ENCODE peak calls at places on chromosomes 12 and 14, in four cellular contexts. One of them, this sample, is unnamed.
A peak's percentile ranks its signal among the peaks of the same experiment; 100 is the strongest.

GRCh38 chr14:101183376-101184103 is 280.0 kb upstream of the RTL1 start:
- DNase-seq in A549: no peak
- DNase-seq in K562: peak; percentile 44
- DNase-seq in HepG2: peak; percentile 36
- DNase-seq in this sample: peak; percentile 86

GRCh38 chr12:116955382-116956021 is 44.8 kb downstream of the FBXW8 start:
- DNase-seq in A549: peak; percentile 25
- DNase-seq in K562: peak; percentile 13
- DNase-seq in HepG2: peak; percentile 28
- DNase-seq in this sample: no peak

GRCh38 chr14:22460461-22461195 is 128.4 kb downstream of the DAD1 start:
- DNase-seq in A549: no peak
- DNase-seq in K562: no peak
- DNase-seq in HepG2: no peak
- DNase-seq in this sample: no peak

GRCh38 chr12:96014932-96015599 is 18.9 kb upstream of the HAL start:
- DNase-seq in A549: no peak
- DNase-seq in K562: no peak
- DNase-seq in HepG2: no peak
- DNase-seq in this sample: no peak

GRCh38 chr12:97713217-97713616 is 250.6 kb downstream of the RMST start:
- DNase-seq in A549: no peak
- DNase-seq in K562: no peak
- DNase-seq in HepG2: no peak
- DNase-seq in this sample: no peak

GRCh38 chr14:22225526-22226133 is 363.4 kb downstream of the DAD1 start:
- DNase-seq in A549: no peak
- DNase-seq in K562: no peak
- DNase-seq in HepG2: no peak
- DNase-seq in this sample: no peak

GRCh38 chr12:66191547-66192126 is 2.6 kb downstream of the IRAK3 start:
- DNase-seq in A549: no peak
- DNase-seq in K562: no peak
- DNase-seq in HepG2: no peak
- DNase-seq in this sample: no peak

GRCh38 chr12:6471992-6472366 is 1.5 kb upstream of the VAMP1 start:
- DNase-seq in A549: peak; percentile 17
- DNase-seq in K562: no peak
- DNase-seq in HepG2: no peak
- DNase-seq in this sample: no peak

GRCh38 chr12:1758887-1759286 is 61.5 kb upstream of the LRTM2 start:
- DNase-seq in A549: no peak
- DNase-seq in K562: no peak
- DNase-seq in HepG2: peak; percentile 75
- DNase-seq in this sample: no peak

GRCh38 chr12:130286041-130286440 is 51.6 kb upstream of the PIWIL1 start:
- DNase-seq in A549: no peak
- DNase-seq in K562: peak; percentile 48
- DNase-seq in HepG2: peak; percentile 11
- DNase-seq in this sample: no peak

GRCh38 chr12:32261638-32262037 is 137.7 kb upstream of the FGD4 start:
- DNase-seq in A549: no peak
- DNase-seq in K562: no peak
- DNase-seq in HepG2: peak; percentile 8
- DNase-seq in this sample: peak; percentile 48

GRCh38 chr12:91991397-91992187 is 154.1 kb downstream of the BTG1 start:
- DNase-seq in A549: no peak
- DNase-seq in K562: no peak
- DNase-seq in HepG2: no peak
- DNase-seq in this sample: no peak

GRCh38 chr14:70289138-70289537 is 70.3 kb downstream of the COX16 start:
- DNase-seq in A549: no peak
- DNase-seq in K562: no peak
- DNase-seq in HepG2: no peak
- DNase-seq in this sample: no peak

GRCh38 chr12:33588082-33588712 is 148.6 kb upstream of the SYT10 start:
- DNase-seq in A549: no peak
- DNase-seq in K562: peak; percentile 66
- DNase-seq in HepG2: no peak
- DNase-seq in this sample: no peak

GRCh38 chr12:795305-795704 is 42.9 kb downstream of the WNK1 start:
- DNase-seq in A549: no peak
- DNase-seq in K562: no peak
- DNase-seq in HepG2: no peak
- DNase-seq in this sample: no peak

GRCh38 chr14:99936056-99936455 is 129.2 kb upstream of the EVL start:
- DNase-seq in A549: no peak
- DNase-seq in K562: no peak
- DNase-seq in HepG2: no peak
- DNase-seq in this sample: no peak

GRCh38 chr14:50667491-50668007 is 557 bp downstream of the SAV1 start:
- DNase-seq in A549: no peak
- DNase-seq in K562: peak; percentile 25
- DNase-seq in HepG2: no peak
- DNase-seq in this sample: peak; percentile 67

GRCh38 chr12:124481257-124481750 is 86.1 kb downstream of the NCOR2 start:
- DNase-seq in A549: no peak
- DNase-seq in K562: no peak
- DNase-seq in HepG2: peak; percentile 82
- DNase-seq in this sample: no peak

GRCh38 chr12:64120568-64120967 is 101.5 kb downstream of the KICS2 start:
- DNase-seq in A549: no peak
- DNase-seq in K562: no peak
- DNase-seq in HepG2: no peak
- DNase-seq in this sample: no peak

GRCh38 chr14:30322819-30323218 is 236.1 kb upstream of the G2E3 start:
- DNase-seq in A549: no peak
- DNase-seq in K562: no peak
- DNase-seq in HepG2: no peak
- DNase-seq in this sample: no peak

GRCh38 chr12:107552263-107552662 is 133.3 kb upstream of the PWP1 start:
- DNase-seq in A549: no peak
- DNase-seq in K562: no peak
- DNase-seq in HepG2: no peak
- DNase-seq in this sample: no peak

GRCh38 chr14:92513204-92513965 is at the start of gene RIN3:
- DNase-seq in A549: peak; percentile 46
- DNase-seq in K562: no peak
- DNase-seq in HepG2: peak; percentile 38
- DNase-seq in this sample: peak; percentile 67

GRCh38 chr12:49923878-49924610 is 20.3 kb upstream of the FAIM2 start:
- DNase-seq in A549: no peak
- DNase-seq in K562: no peak
- DNase-seq in HepG2: no peak
- DNase-seq in this sample: no peak

GRCh38 chr14:75170797-75171196 is 5.6 kb downstream of the TMED10 start:
- DNase-seq in A549: no peak
- DNase-seq in K562: no peak
- DNase-seq in HepG2: no peak
- DNase-seq in this sample: no peak

GRCh38 chr12:130617219-130617618 is 98.9 kb downstream of the RIMBP2 start:
- DNase-seq in A549: no peak
- DNase-seq in K562: no peak
- DNase-seq in HepG2: no peak
- DNase-seq in this sample: no peak

DNA sequence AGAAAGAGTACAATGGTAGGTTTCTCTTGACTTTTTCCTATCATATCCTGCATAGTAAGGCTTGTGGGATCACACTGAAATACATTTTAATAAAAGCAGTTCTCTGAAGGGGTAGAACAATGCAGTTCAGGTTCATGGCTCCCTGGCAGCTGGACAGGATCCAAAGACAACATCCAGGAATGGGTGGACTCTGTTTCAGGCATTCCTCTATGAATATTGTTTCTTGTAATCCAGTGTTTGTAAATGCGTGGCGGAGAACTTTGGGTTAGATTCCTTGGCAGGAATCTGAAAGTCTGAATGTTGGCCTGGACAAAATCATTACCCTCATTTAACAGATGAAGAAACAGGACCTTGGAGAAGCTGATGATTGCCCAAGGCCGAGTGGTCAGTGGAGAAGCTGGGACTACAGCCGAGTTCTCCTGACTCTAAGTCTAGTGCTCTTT is 43.5 kb downstream of the SYNE2 start:
- DNase-seq in A549: no peak
- DNase-seq in K562: no peak
- DNase-seq in HepG2: peak; percentile 81
- DNase-seq in this sample: no peak
- TF ChIP-seq JUN in A549: no peak
- TF ChIP-seq JUN in K562: no peak
- TF ChIP-seq JUN in HepG2: no peak
- TF ChIP-seq JUN in this sample: no peak

GRCh38 chr12:21025656-21026055 is 105.3 kb upstream of the SLCO1B1 start:
- DNase-seq in A549: no peak
- DNase-seq in K562: no peak
- DNase-seq in HepG2: no peak
- DNase-seq in this sample: no peak

DNA sequence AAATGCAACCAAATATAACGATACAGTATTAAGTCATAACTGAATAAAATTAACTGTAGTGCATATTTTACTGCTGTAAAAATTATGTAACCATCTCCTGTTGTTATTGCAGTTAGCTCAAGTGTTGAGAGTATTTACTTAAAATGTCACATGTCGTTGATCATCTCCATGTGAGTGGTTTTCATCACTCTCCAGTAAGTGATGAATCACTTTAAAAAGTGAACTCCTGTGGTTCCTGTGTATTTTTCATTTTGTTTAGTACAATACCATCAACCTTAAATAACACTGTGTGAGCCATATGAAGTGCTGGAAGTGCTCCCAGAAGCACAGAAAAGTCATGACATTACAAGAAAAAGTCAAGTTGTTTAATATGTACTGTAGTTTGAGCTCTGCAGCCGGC is 104.7 kb upstream of the SLCO1B1 start:
- DNase-seq in A549: no peak
- DNase-seq in K562: no peak
- DNase-seq in HepG2: no peak
- DNase-seq in this sample: no peak
- TF ChIP-seq NR3C1 in A549: no peak
- TF ChIP-seq NR3C1 in K562: no peak
- TF ChIP-seq NR3C1 in HepG2: no peak
- TF ChIP-seq NR3C1 in this sample: no peak

DNA sequence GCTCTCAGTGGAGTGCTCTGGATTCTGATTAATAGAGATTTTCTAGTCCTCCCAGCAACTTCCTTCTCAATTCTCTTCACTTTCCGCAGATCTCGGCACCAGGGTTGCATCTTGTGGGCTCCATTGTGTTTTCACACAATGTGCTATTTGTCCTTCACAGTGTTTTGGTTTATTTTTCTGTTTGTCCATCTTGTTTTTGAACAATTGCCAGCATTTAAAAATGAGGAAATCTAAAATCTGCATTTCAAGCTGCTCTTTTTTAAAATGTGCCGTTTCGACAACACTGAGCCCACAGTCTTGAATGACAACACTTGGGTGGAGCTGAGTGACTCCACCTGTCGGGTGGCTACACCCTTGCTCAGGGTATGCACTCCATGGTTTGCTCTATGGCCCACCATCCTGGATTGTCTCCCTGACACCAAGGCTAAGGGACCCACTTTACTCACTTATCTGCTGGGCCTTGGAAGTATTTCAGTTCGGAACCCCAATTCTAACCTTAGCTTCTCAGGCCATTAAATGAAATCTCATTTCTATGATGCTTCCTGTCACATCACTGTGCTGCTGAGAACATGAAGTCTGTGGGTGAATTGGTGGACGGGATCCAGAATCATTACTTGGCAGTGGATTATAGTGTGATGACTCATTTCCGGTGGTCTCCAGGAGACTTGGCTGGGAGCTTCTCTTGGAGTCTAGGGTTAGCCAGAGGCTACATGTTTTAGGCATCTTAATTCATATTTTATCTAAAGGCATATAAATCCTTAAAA is 3.4 kb upstream of the MYRFL start:
- DNase-seq in A549: no peak
- DNase-seq in K562: no peak
- DNase-seq in HepG2: no peak
- DNase-seq in this sample: no peak
- TF ChIP-seq JUN in A549: no peak
- TF ChIP-seq JUN in K562: no peak
- TF ChIP-seq JUN in HepG2: no peak
- TF ChIP-seq JUN in this sample: no peak

GRCh38 chr12:40971911-40972310 is 216.2 kb upstream of the PDZRN4 start:
- DNase-seq in A549: no peak
- DNase-seq in K562: no peak
- DNase-seq in HepG2: no peak
- DNase-seq in this sample: no peak

GRCh38 chr12:40969796-40970195 is 218.3 kb upstream of the PDZRN4 start:
- DNase-seq in A549: no peak
- DNase-seq in K562: no peak
- DNase-seq in HepG2: no peak
- DNase-seq in this sample: peak; percentile 15

DNA sequence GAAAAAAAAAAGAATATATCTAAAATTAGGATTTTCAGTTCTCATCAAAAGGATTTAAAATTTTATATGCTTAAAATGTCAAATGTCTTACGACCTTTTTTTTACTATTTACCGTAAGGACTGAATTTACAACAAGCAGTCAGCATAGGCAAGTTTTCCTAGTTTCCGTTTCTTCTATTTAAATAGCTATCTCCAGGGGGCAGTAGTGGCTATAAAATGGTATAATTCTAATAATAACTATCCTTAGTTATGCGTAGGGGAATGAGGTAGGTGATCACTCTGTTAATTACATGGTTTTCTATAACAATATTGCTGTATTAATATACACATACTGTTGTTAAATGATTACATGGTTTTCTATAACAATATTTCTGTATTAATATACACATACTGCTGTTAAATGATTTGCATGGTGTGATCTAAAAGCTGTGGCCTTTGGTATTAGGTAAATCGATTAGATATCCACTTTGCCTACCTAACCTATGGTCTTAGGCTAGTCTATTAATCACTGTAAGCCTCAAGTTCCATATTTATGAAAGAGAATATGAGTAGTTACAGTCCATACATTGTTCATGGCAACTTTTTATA is 217.7 kb upstream of the PDZRN4 start:
- DNase-seq in A549: no peak
- DNase-seq in K562: no peak
- DNase-seq in HepG2: peak; percentile 1
- DNase-seq in this sample: no peak
- TF ChIP-seq NR3C1 in A549: no peak
- TF ChIP-seq NR3C1 in K562: no peak
- TF ChIP-seq NR3C1 in HepG2: no peak
- TF ChIP-seq NR3C1 in this sample: no peak

GRCh38 chr12:113700943-113701342 is 229.3 kb upstream of the LHX5 start:
- DNase-seq in A549: no peak
- DNase-seq in K562: no peak
- DNase-seq in HepG2: no peak
- DNase-seq in this sample: peak; percentile 43
- TF ChIP-seq JUN in A549: no peak
- TF ChIP-seq JUN in K562: no peak
- TF ChIP-seq JUN in HepG2: no peak
- TF ChIP-seq JUN in this sample: no peak

This sample was measured in WTC11.